ENCODE peak calls at places on chromosomes 2 and 18, in six cellular contexts. O is dorsolateral prefrontal cortex; G is NCI-H774; X is foreskin fibroblast; W is stimulated activated naive CD4-positive, alpha-beta T cell; Q is activated naive CD4-positive, alpha-beta T cell treated with anti-CD3 and anti-CD28 coated beads for 36 hours. P is an unnamed sample.
A peak's percentile ranks its signal among the peaks of the same experiment; 100 is the strongest.

GRCh38 chr2:120825370-120826259 is 89.9 kb downstream of the GLI2 start:
- DNase-seq in O (peak; percentile 84), G (no peak), X (peak; percentile 82), W (no peak), Q (no peak), P (peak; percentile 83)

GRCh38 chr2:118658581-118659248 is 188.7 kb downstream of the EN1 start:
- DNase-seq in O (no peak), G (no peak), X (no peak), W (no peak), Q (no peak), P (no peak)

GRCh38 chr2:71919701-71920100 is 228.0 kb downstream of the CYP26B1 start:
- DNase-seq in O (no peak), G (no peak), X (no peak), W (no peak), Q (no peak), P (no peak)

GRCh38 chr2:219362524-219363164 is 25.1 kb downstream of the DNPEP start:
- DNase-seq in O (no peak), G (no peak), X (peak; percentile 96), W (no peak), Q (no peak), P (peak; percentile 90)

GRCh38 chr2:223929575-223930001 is 15.5 kb downstream of the WDFY1 start:
- DNase-seq in O (no peak), G (no peak), X (no peak), W (peak; percentile 47), Q (peak; percentile 61), P (no peak)

GRCh38 chr18:74257083-74257482 is 34.7 kb downstream of the CYB5A start:
- DNase-seq in O (no peak), G (no peak), X (no peak), W (no peak), Q (no peak), P (no peak)

GRCh38 chr2:172098650-172099471 is 3.8 kb downstream of the DLX2 start:
- DNase-seq in O (no peak), G (no peak), X (peak; percentile 76), W (peak; percentile 38), Q (peak; percentile 59), P (peak; percentile 83)

GRCh38 chr18:23356915-23357421 is 96.1 kb upstream of the RIOK3 start:
- DNase-seq in O (no peak), G (no peak), X (no peak), W (no peak), Q (no peak), P (peak; percentile 39)

GRCh38 chr18:21739604-21740473 is 753 bp upstream of the MIB1 start:
- DNase-seq in O (no peak), G (no peak), X (no peak), W (no peak), Q (no peak), P (peak; percentile 11)

GRCh38 chr2:41197781-41198180 is 745.9 kb upstream of the SLC8A1 start:
- DNase-seq in O (no peak), G (no peak), X (no peak), W (no peak), Q (no peak), P (no peak)

GRCh38 chr2:233031556-233032500 is 644 bp upstream of the NEU2 start:
- DNase-seq in O (no peak), G (no peak), X (no peak), W (no peak), Q (no peak), P (no peak)

GRCh38 chr2:29601872-29602271 is 319.5 kb downstream of the ALK start:
- DNase-seq in O (no peak), G (no peak), X (no peak), W (no peak), Q (no peak), P (no peak)

GRCh38 chr2:208570851-208571763 is 164.5 kb downstream of the PTH2R start:
- DNase-seq in O (no peak), G (no peak), X (no peak), W (no peak), Q (no peak), P (no peak)

GRCh38 chr2:35938838-35939237 is 416.7 kb upstream of the CRIM1 start:
- DNase-seq in O (no peak), G (no peak), X (no peak), W (no peak), Q (no peak), P (no peak)

GRCh38 chr2:239600650-239601049 is 199.8 kb upstream of the HDAC4 start:
- DNase-seq in O (no peak), G (no peak), X (no peak), W (no peak), Q (no peak), P (peak; percentile 7)

GRCh38 chr2:211085056-211085680 is 528.8 kb downstream of the CPS1 start:
- DNase-seq in O (no peak), G (peak; percentile 51), X (no peak), W (no peak), Q (no peak), P (peak; percentile 24)

GRCh38 chr18:36862182-36862581 is 33.3 kb downstream of the KIAA1328 start:
- DNase-seq in O (no peak), G (no peak), X (no peak), W (no peak), Q (no peak), P (no peak)

GRCh38 chr2:61658841-61659780 is 121.0 kb upstream of the XPO1 start:
- DNase-seq in O (no peak), G (no peak), X (no peak), W (no peak), Q (no peak), P (peak; percentile 56)

GRCh38 chr2:196431957-196432356 is 207.6 kb upstream of the CCDC150 start:
- DNase-seq in O (no peak), G (no peak), X (peak; percentile 8), W (no peak), Q (no peak), P (peak; percentile 20)

GRCh38 chr18:21502661-21503060 is 97.8 kb downstream of the ESCO1 start:
- DNase-seq in O (no peak), G (no peak), X (no peak), W (no peak), Q (no peak), P (no peak)

GRCh38 chr2:152920846-152921245 is 202.4 kb downstream of the ARL6IP6 start:
- DNase-seq in O (no peak), G (no peak), X (no peak), W (no peak), Q (no peak), P (peak; percentile 57)

GRCh38 chr2:172181840-172182239 is 79.1 kb upstream of the DLX2 start:
- DNase-seq in O (no peak), G (no peak), X (no peak), W (no peak), Q (no peak), P (no peak)

GRCh38 chr2:152755029-152755428 is 36.6 kb downstream of the ARL6IP6 start:
- DNase-seq in O (no peak), G (no peak), X (no peak), W (no peak), Q (no peak), P (no peak)

GRCh38 chr2:236507393-236508085 is 62.1 kb upstream of the ACKR3 start:
- DNase-seq in O (peak; percentile 35), G (no peak), X (no peak), W (peak; percentile 59), Q (peak; percentile 58), P (peak; percentile 85)

GRCh38 chr2:241558532-241559488 is at the start of gene BOK:
- DNase-seq in O (peak; percentile 66), G (peak; percentile 41), X (peak; percentile 73), W (no peak), Q (no peak), P (peak; percentile 87)

GRCh38 chr18:59041819-59042476 is 97.7 kb upstream of the SEC11C start:
- DNase-seq in O (no peak), G (no peak), X (no peak), W (no peak), Q (no peak), P (no peak)

GRCh38 chr2:113979172-113980128 is 89.6 kb downstream of the ACTR3 start:
- DNase-seq in O (no peak), G (no peak), X (no peak), W (peak; percentile 44), Q (peak; percentile 82), P (no peak)

GRCh38 chr2:118909191-118909590 is 32.8 kb upstream of the MARCO start:
- DNase-seq in O (no peak), G (no peak), X (no peak), W (no peak), Q (no peak), P (no peak)

P was measured in AG20443.